ENCODE peak calls at places on chromosomes 16 and 17, in ten cellular contexts. E, H, N, T, Z, A, K, Q, V and D are unnamed samples.

GRCh38 chr17:37848690-37849616 is 75.3 kb upstream of the TBC1D3K start:
- DNase-seq in E (no peak), H (no peak), N (no peak), T (peak; percentile 94), Z (no peak), A (peak; percentile 75), K (peak; percentile 76), Q (no peak), V (peak; percentile 74), D (no peak)

GRCh38 chr16:54062361-54063346 is 223.9 kb downstream of the IRX3 start:
- DNase-seq in E (no peak), H (no peak), N (peak; percentile 22), T (peak; percentile 15), Z (no peak), A (no peak), K (no peak), Q (no peak), V (no peak), D (no peak)

GRCh38 chr17:45371414-45372324 is 54.8 kb upstream of the MAP3K14 start:
- DNase-seq in E (peak; percentile 90), H (peak; percentile 32), N (peak; percentile 17), T (peak; percentile 99), Z (no peak), A (no peak), K (peak; percentile 93), Q (peak; percentile 86), V (peak; percentile 91), D (peak; percentile 87)

GRCh38 chr16:31228206-31228605 is 11.3 kb upstream of the PYDC1 start:
- DNase-seq in E (no peak), H (no peak), N (no peak), T (no peak), Z (no peak), A (no peak), K (no peak), Q (no peak), V (no peak), D (no peak)

GRCh38 chr17:74133726-74134125 is 69.8 kb upstream of the RPL38 start:
- DNase-seq in E (no peak), H (no peak), N (no peak), T (no peak), Z (no peak), A (no peak), K (no peak), Q (no peak), V (no peak), D (no peak)

GRCh38 chr17:48002208-48002919 is 31.5 kb downstream of the CDK5RAP3 start:
- DNase-seq in E (no peak), H (no peak), N (no peak), T (peak; percentile 94), Z (peak; percentile 27), A (peak; percentile 73), K (peak; percentile 59), Q (no peak), V (peak; percentile 28), D (no peak)

GRCh38 chr16:17011712-17012111 is 459.0 kb downstream of the XYLT1 start:
- DNase-seq in E (no peak), H (no peak), N (no peak), T (no peak), Z (no peak), A (no peak), K (no peak), Q (no peak), V (no peak), D (no peak)

GRCh38 chr17:69760562-69760961 is 314.5 kb upstream of the KCNJ16 start:
- DNase-seq in E (no peak), H (no peak), N (no peak), T (peak; percentile 41), Z (no peak), A (no peak), K (no peak), Q (no peak), V (no peak), D (no peak)

GRCh38 chr17:43877451-43878155 is 29.7 kb downstream of the MPP2 start:
- DNase-seq in E (no peak), H (no peak), N (no peak), T (no peak), Z (no peak), A (no peak), K (no peak), Q (no peak), V (no peak), D (no peak)

GRCh38 chr17:50347894-50348291 is 2.0 kb downstream of the XYLT2 start:
- DNase-seq in E (no peak), H (no peak), N (no peak), T (no peak), Z (no peak), A (no peak), K (no peak), Q (no peak), V (no peak), D (no peak)

GRCh38 chr17:50211249-50212120 is 10.1 kb upstream of the COL1A1 start:
- DNase-seq in E (no peak), H (no peak), N (no peak), T (peak; percentile 84), Z (no peak), A (no peak), K (no peak), Q (no peak), V (no peak), D (no peak)

GRCh38 chr17:68378202-68379149 is 78.8 kb downstream of the WIPI1 start:
- DNase-seq in E (peak; percentile 38), H (no peak), N (peak; percentile 20), T (peak; percentile 97), Z (no peak), A (no peak), K (peak; percentile 96), Q (peak; percentile 28), V (peak; percentile 88), D (peak; percentile 27)

GRCh38 chr16:79047337-79047736 is 553.2 kb downstream of the MAF start:
- DNase-seq in E (no peak), H (no peak), N (no peak), T (no peak), Z (no peak), A (no peak), K (no peak), Q (no peak), V (no peak), D (no peak)

GRCh38 chr16:11675561-11676511 is 7.6 kb downstream of the SNN start:
- DNase-seq in E (no peak), H (no peak), N (no peak), T (peak; percentile 18), Z (peak; percentile 30), A (no peak), K (no peak), Q (no peak), V (no peak), D (no peak)

GRCh38 chr17:35089846-35090193 is 26.3 kb upstream of the RFFL start:
- DNase-seq in E (peak; percentile 40), H (peak; percentile 28), N (no peak), T (peak; percentile 87), Z (peak; percentile 46), A (no peak), K (peak; percentile 43), Q (no peak), V (no peak), D (no peak)

GRCh38 chr16:50408001-50408400 is 39.2 kb upstream of the BRD7 start:
- DNase-seq in E (no peak), H (no peak), N (no peak), T (no peak), Z (no peak), A (no peak), K (no peak), Q (no peak), V (no peak), D (no peak)

GRCh38 chr16:54050281-54051210 is 236.0 kb downstream of the IRX3 start:
- DNase-seq in E (no peak), H (no peak), N (no peak), T (no peak), Z (no peak), A (no peak), K (no peak), Q (no peak), V (no peak), D (peak; percentile 46)